ENCODE peak calls at places on chromosomes 11 and 22, in six cellular contexts. C is omental fat pad, U is neural crest cell, X is psoas muscle, P is lower leg skin, A is fibroblast of pulmonary artery. V is an unnamed sample.

GRCh38 chr11:47407746-47408590 is at the start of gene SLC39A13:
- DNase-seq in C (peak; percentile 70), U (peak; percentile 97), X (peak; percentile 94), P (peak; percentile 92), A (peak; percentile 96), V (peak; percentile 91)

GRCh38 chr22:39920134-39920743 is 19.4 kb downstream of the GRAP2 start:
- DNase-seq in C (no peak), U (no peak), X (no peak), P (no peak), A (no peak), V (no peak)

GRCh38 chr11:13384837-13385417 is 78.1 kb downstream of the BTBD10 start:
- DNase-seq in C (no peak), U (peak; percentile 48), X (no peak), P (no peak), A (peak; percentile 72), V (peak; percentile 34)

GRCh38 chr11:20013346-20014066 is 146.8 kb downstream of the DBX1 start:
- DNase-seq in C (no peak), U (no peak), X (peak; percentile 56), P (no peak), A (peak; percentile 50), V (peak; percentile 67)

GRCh38 chr11:133040289-133040893 is 491.9 kb downstream of the OPCML start:
- DNase-seq in C (no peak), U (no peak), X (no peak), P (no peak), A (no peak), V (no peak)

GRCh38 chr11:80873309-80873999 is 1432.6 kb upstream of the TENM4 start:
- DNase-seq in C (no peak), U (no peak), X (no peak), P (no peak), A (peak; percentile 76), V (peak; percentile 72)

GRCh38 chr11:62724171-62724570 is 3.1 kb downstream of the HNRNPUL2 start:
- DNase-seq in C (no peak), U (no peak), X (no peak), P (no peak), A (no peak), V (no peak)

GRCh38 chr11:3232956-3233355 is 739 bp upstream of the MRGPRE start:
- DNase-seq in C (no peak), U (no peak), X (no peak), P (no peak), A (no peak), V (no peak)

GRCh38 chr11:92295175-92296137 is 70.8 kb downstream of the FAT3 start:
- DNase-seq in C (no peak), U (no peak), X (no peak), P (no peak), A (peak; percentile 63), V (peak; percentile 67)

GRCh38 chr11:61270354-61271070 is 24.6 kb downstream of the VWCE start:
- DNase-seq in C (no peak), U (no peak), X (no peak), P (no peak), A (peak; percentile 49), V (no peak)

GRCh38 chr22:41822289-41823057 is 10.4 kb upstream of the SREBF2 start:
- DNase-seq in C (no peak), U (no peak), X (no peak), P (no peak), A (peak; percentile 74), V (peak; percentile 71)

GRCh38 chr22:46462726-46463371 is 74.6 kb downstream of the CELSR1 start:
- DNase-seq in C (no peak), U (no peak), X (no peak), P (no peak), A (peak; percentile 9), V (peak; percentile 93)

GRCh38 chr11:44916797-44917196 is 33.9 kb downstream of the TP53I11 start:
- DNase-seq in C (no peak), U (no peak), X (no peak), P (no peak), A (no peak), V (no peak)

GRCh38 chr11:65867284-65868071 is 5.1 kb downstream of the EFEMP2 start:
- DNase-seq in C (no peak), U (no peak), X (peak; percentile 25), P (no peak), A (no peak), V (no peak)

GRCh38 chr22:50236731-50237409 is 8.0 kb downstream of the TUBGCP6 start:
- DNase-seq in C (no peak), U (no peak), X (no peak), P (no peak), A (peak; percentile 44), V (no peak)

GRCh38 chr11:119839504-119840133 is 110.6 kb upstream of the NECTIN1 start:
- DNase-seq in C (no peak), U (no peak), X (no peak), P (no peak), A (no peak), V (no peak)

GRCh38 chr11:22666320-22666699 is at the start of gene GAS2:
- DNase-seq in C (no peak), U (no peak), X (no peak), P (no peak), A (no peak), V (no peak)

GRCh38 chr11:118661425-118662301 is 17.8 kb downstream of the TREH start:
- DNase-seq in C (no peak), U (no peak), X (no peak), P (no peak), A (no peak), V (no peak)

GRCh38 chr22:44025171-44026065 is 1.3 kb downstream of the PARVB start:
- DNase-seq in C (no peak), U (no peak), X (peak; percentile 58), P (peak; percentile 38), A (no peak), V (no peak)

DNA sequence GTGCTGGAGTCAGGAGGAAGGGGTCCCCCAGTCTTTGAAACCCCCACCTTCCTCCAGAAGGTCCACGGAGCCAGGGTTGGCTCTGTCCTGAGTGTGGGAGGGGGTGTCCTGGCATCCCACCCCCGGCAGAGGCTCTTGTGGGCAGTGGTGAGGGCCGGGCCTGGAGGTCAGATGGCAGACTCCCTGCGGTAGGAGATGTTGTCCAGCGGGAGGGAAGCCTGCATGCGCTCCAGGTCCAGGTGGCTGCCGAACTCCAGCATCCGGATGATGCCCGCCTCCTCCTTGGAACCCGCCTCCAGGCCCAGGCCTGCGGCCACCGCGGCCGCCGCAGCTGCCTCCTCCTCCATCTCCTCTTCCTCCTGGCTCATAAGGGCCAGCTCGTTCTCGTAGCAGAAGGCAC is 28.4 kb downstream of the KCNJ4 start:
- DNase-seq in C (no peak), U (no peak), X (no peak), P (no peak), A (no peak), V (no peak)
- TF ChIP-seq CTCF in C (no peak), U (no peak), X (no peak), P (no peak), A (no peak), V (no peak)

DNA sequence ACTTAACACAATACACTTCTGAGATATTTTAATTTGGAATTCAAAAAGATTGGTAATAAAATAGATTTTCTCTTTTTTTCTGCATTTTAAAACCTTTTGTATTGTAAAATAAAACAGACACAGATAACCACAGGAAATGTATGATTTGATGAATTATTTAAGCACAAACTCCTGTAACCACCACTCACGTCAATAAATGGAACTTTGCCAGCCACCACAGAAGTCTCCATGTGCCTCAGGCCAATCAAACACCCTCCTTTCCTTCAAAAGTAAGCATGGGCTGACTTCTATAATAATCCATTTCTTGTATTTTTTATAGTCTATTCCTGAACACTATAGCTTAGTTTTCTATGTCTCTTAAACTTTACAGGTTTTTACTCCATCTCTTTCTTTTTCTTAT is 721.7 kb downstream of the DLG2 start:
- DNase-seq in C (no peak), U (no peak), X (no peak), P (no peak), A (peak; percentile 8), V (peak; percentile 13)
- TF ChIP-seq CTCF in C (no peak), U (no peak), X (no peak), P (no peak), A (no peak), V (no peak)

DNA sequence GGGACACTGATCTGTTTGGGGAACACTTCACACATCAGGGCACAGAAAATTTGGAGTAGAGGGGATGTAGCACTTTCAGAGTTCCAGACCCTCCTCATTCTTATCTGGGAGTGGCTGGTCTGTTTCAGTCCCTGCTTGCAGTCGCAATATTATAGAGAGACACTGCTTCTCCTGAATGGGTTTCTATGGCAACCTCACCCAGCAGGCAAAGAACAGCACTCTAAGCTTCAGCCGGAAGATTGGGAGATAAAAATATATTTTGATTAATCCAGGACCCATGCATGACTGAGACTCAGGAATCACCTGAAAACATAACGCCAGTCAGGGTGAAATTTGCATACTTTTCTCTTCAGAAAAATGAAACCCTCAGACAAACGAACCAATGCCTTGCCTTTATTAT is 28.6 kb upstream of the SCN3B start:
- DNase-seq in C (no peak), U (no peak), X (no peak), P (no peak), A (no peak), V (no peak)
- TF ChIP-seq CTCF in C (no peak), U (no peak), X (no peak), P (no peak), A (no peak), V (no peak)

DNA sequence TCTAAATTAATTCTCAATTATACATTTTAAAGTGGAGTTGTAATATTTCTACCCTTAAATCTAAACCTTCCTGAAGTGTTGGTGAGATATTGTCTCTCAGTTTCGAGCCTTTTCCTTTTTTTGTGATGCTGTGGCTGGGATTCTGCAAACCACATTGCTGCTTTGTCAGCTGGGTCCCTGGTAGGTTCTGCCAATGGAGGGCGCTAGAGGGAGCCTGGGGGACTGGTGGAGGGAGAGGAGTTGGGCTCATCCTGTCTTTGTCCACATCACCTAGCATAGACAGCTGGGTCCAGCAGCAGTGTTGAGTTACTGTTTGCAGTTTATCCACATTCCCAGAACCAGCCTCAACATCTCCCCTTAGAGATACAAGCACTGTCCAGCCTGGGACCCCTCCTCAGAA is 41.0 kb downstream of the TRAF6 start:
- DNase-seq in C (no peak), U (no peak), X (no peak), P (no peak), A (peak; percentile 20), V (peak; percentile 14)
- TF ChIP-seq CTCF in C (no peak), U (peak; percentile 29), X (no peak), P (no peak), A (peak; percentile 37), V (no peak)

DNA sequence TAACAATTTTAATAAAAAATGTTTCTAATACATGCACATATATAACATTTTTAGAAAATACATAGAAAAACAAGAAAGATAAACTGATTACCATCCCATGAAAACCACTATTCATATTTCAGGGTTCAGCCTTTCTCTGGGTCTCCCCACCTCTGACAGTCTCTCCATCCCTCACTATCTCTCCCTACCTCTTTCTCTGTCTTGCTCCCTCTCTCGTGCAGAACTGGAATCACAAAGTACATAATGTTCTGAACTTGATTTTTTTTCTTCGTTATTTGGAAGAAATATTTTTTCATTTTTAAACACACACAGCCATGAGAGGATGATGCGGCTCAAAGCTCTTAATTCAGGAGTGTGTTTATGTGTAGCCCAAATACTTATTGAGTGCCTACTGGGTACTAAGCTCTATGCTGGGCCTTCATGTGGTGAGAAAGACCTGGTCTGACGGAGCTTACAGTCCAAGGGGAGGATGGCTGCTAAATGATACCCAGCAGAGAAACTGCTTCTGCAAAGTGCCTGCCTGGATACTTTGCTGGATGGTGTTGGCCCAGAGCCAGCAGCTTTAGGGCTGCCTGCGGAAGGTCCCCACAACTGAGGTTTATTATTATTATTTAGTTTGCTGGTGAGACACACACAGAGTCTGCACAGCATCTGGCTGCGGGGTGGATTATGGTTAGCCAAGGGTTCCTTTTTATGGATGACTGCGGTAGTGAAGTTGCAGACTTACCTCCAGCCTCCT is 42.6 kb downstream of the SC5D start:
- DNase-seq in C (no peak), U (no peak), X (no peak), P (no peak), A (peak; percentile 2), V (no peak)
- TF ChIP-seq CTCF in C (no peak), U (no peak), X (no peak), P (no peak), A (peak; percentile 12), V (no peak)

V was measured in MCF 10A.